ENCODE peak calls at places on chromosomes 6 and 20, in six cellular contexts. T is endothelial cell of umbilical vein, X is transverse colon, S is sigmoid colon, F is SK-N-SH, N is GM12891. G is an unnamed sample.

GRCh38 chr6:27592107-27592480 is 119.2 kb upstream of the ZNF184 start:
- DNase-seq in T (peak; percentile 24), X (no peak), S (no peak), F (no peak), N (no peak), G (no peak)

GRCh38 chr6:45637056-45637455 is 259.3 kb upstream of the SUPT3H start:
- DNase-seq in T (no peak), X (no peak), S (no peak), F (no peak), N (no peak), G (no peak)

GRCh38 chr20:35011589-35012226 is 56.0 kb downstream of the MYH7B start:
- DNase-seq in T (no peak), X (no peak), S (no peak), F (no peak), N (no peak), G (no peak)

GRCh38 chr6:154805288-154805911 is 72.2 kb downstream of the SCAF8 start:
- DNase-seq in T (peak; percentile 69), X (no peak), S (no peak), F (peak; percentile 47), N (no peak), G (no peak)

GRCh38 chr20:51389543-51389924 is 153.0 kb downstream of the NFATC2 start:
- DNase-seq in T (peak; percentile 20), X (no peak), S (no peak), F (no peak), N (no peak), G (no peak)

GRCh38 chr6:142918339-142919042 is 26.5 kb downstream of the HIVEP2 start:
- DNase-seq in T (peak; percentile 35), X (no peak), S (no peak), F (peak; percentile 12), N (no peak), G (no peak)

GRCh38 chr20:34364013-34364382 is 925 bp downstream of the ITCH start:
- DNase-seq in T (peak; percentile 60), X (no peak), S (no peak), F (no peak), N (no peak), G (no peak)

GRCh38 chr20:64157878-64158277 is 6.4 kb upstream of the MYT1 start:
- DNase-seq in T (no peak), X (no peak), S (no peak), F (no peak), N (no peak), G (no peak)

GRCh38 chr6:20791932-20792331 is 257.7 kb downstream of the CDKAL1 start:
- DNase-seq in T (no peak), X (no peak), S (no peak), F (peak; percentile 13), N (no peak), G (no peak)

GRCh38 chr20:36098364-36098763 is 56.2 kb upstream of the EPB41L1 start:
- DNase-seq in T (peak; percentile 83), X (peak; percentile 67), S (no peak), F (no peak), N (no peak), G (peak; percentile 69)

GRCh38 chr6:34667481-34668238 is 28.9 kb downstream of the ILRUN start:
- DNase-seq in T (no peak), X (no peak), S (no peak), F (no peak), N (no peak), G (no peak)

GRCh38 chr6:132153221-132153896 is 202.2 kb upstream of the CCN2 start:
- DNase-seq in T (no peak), X (no peak), S (no peak), F (no peak), N (no peak), G (no peak)

GRCh38 chr6:165820934-165821333 is 157.9 kb upstream of the PDE10A start:
- DNase-seq in T (no peak), X (no peak), S (no peak), F (no peak), N (no peak), G (no peak)

GRCh38 chr6:121682666-121683065 is 247.2 kb downstream of the GJA1 start:
- DNase-seq in T (no peak), X (no peak), S (no peak), F (no peak), N (no peak), G (no peak)
- TF ChIP-seq POLR2AphosphoS5 in T (no peak), X (no peak), S (no peak), F (no peak), N (no peak), G (no peak)

GRCh38 chr20:40463171-40463570 is 225.9 kb downstream of the MAFB start:
- DNase-seq in T (no peak), X (peak; percentile 21), S (no peak), F (no peak), N (no peak), G (no peak)

GRCh38 chr20:40457404-40457803 is 231.6 kb downstream of the MAFB start:
- DNase-seq in T (no peak), X (no peak), S (no peak), F (no peak), N (no peak), G (no peak)

GRCh38 chr20:40462600-40462999 is 226.4 kb downstream of the MAFB start:
- DNase-seq in T (no peak), X (no peak), S (no peak), F (no peak), N (no peak), G (no peak)

GRCh38 chr20:40464731-40465208 is 224.3 kb downstream of the MAFB start:
- DNase-seq in T (no peak), X (no peak), S (no peak), F (no peak), N (no peak), G (no peak)

GRCh38 chr20:40459299-40459698 is 229.7 kb downstream of the MAFB start:
- DNase-seq in T (no peak), X (no peak), S (no peak), F (no peak), N (no peak), G (no peak)
- TF ChIP-seq POLR2AphosphoS5 in T (no peak), X (no peak), S (no peak), F (no peak), N (no peak), G (no peak)

GRCh38 chr20:32028647-32029372 is 18.6 kb downstream of the CCM2L start:
- DNase-seq in T (no peak), X (no peak), S (no peak), F (peak; percentile 55), N (no peak), G (no peak)
- TF ChIP-seq POLR2AphosphoS5 in T (no peak), X (no peak), S (no peak), F (no peak), N (no peak), G (no peak)

DNA sequence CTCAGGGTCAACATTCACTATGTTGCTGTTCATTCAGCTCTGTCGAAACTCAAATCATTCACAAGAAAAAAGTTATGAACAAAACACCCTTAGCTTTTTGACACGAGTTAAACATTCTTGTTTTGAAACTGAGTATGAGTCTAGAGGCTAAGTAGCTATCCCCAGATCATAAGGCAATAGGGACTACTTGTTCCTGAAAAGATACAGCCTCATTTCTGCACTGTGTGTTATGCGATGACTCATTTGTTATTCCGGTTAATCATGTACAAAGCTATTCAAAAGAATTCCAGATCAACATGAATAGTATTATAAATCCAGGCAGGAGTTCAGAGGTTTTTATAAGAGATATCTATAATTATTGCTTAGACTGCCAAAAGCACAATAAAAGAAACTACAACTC is 908.0 kb downstream of the QKI start:
- DNase-seq in T (peak; percentile 89), X (no peak), S (no peak), F (no peak), N (no peak), G (no peak)
- TF ChIP-seq POLR2AphosphoS5 in T (peak; percentile 50), X (no peak), S (peak; percentile 13), F (no peak), N (no peak), G (no peak)

GRCh38 chr6:121499666-121500065 is 64.2 kb downstream of the GJA1 start:
- DNase-seq in T (no peak), X (no peak), S (no peak), F (no peak), N (no peak), G (no peak)
- TF ChIP-seq POLR2AphosphoS5 in T (no peak), X (no peak), S (no peak), F (no peak), N (no peak), G (no peak)

GRCh38 chr6:18595774-18596528 is 208.8 kb downstream of the RNF144B start:
- DNase-seq in T (peak; percentile 69), X (peak; percentile 48), S (peak; percentile 75), F (peak; percentile 40), N (peak; percentile 8), G (peak; percentile 61)
- TF ChIP-seq POLR2AphosphoS5 in T (no peak), X (no peak), S (no peak), F (no peak), N (no peak), G (no peak)

GRCh38 chr6:89050155-89050554 is 30.4 kb upstream of the PNRC1 start:
- DNase-seq in T (no peak), X (peak; percentile 18), S (peak; percentile 87), F (no peak), N (no peak), G (peak; percentile 62)
- TF ChIP-seq POLR2AphosphoS5 in T (no peak), X (peak; percentile 53), S (peak; percentile 60), F (no peak), N (no peak), G (peak; percentile 90)

G was measured in breast epithelium.